ENCODE peak calls at places on chromosomes 4 and X, in six cellular contexts. E is mesendoderm, C is H9, Z is IMR-90, A is H1, G is mesenchymal stem cell. X is an unnamed sample.

GRCh38 chr4:111639120-111639519 is 506.1 kb upstream of the FAM241A start:
- DNase-seq in E (no peak), C (no peak), Z (peak; percentile 70), A (no peak), G (peak; percentile 81), X (no peak)

GRCh38 chrX:34586936-34587335 is 70.1 kb downstream of the TMEM47 start:
- DNase-seq in E (no peak), C (no peak), Z (no peak), A (no peak), G (no peak), X (no peak)

GRCh38 chrX:150198776-150199175 is 164.3 kb upstream of the MAMLD1 start:
- DNase-seq in E (no peak), C (no peak), Z (no peak), A (no peak), G (no peak), X (no peak)

GRCh38 chrX:19673334-19674040 is 158.2 kb upstream of the MAP3K15 start:
- DNase-seq in E (peak; percentile 60), C (no peak), Z (peak; percentile 95), A (no peak), G (peak; percentile 91), X (no peak)

GRCh38 chr4:156977435-156978160 is 6.0 kb upstream of the PDGFC start:
- DNase-seq in E (no peak), C (no peak), Z (peak; percentile 97), A (no peak), G (peak; percentile 79), X (no peak)

GRCh38 chr4:13413719-13414437 is 70.3 kb downstream of the RAB28 start:
- DNase-seq in E (no peak), C (no peak), Z (no peak), A (no peak), G (no peak), X (no peak)

GRCh38 chr4:27381806-27382205 is 521.2 kb downstream of the STIM2 start:
- DNase-seq in E (no peak), C (no peak), Z (no peak), A (no peak), G (no peak), X (no peak)

GRCh38 chr4:63123441-63123840 is 1285.8 kb downstream of the TECRL start:
- DNase-seq in E (no peak), C (no peak), Z (no peak), A (no peak), G (no peak), X (no peak)

GRCh38 chr4:91621446-91621845 is 682.3 kb upstream of the GRID2 start:
- DNase-seq in E (no peak), C (no peak), Z (no peak), A (no peak), G (no peak), X (no peak)

GRCh38 chr4:168398188-168398587 is 79.6 kb upstream of the DDX60 start:
- DNase-seq in E (no peak), C (no peak), Z (no peak), A (no peak), G (no peak), X (no peak)

GRCh38 chr4:180913750-180914149 is 1329.5 kb upstream of the TENM3 start:
- DNase-seq in E (no peak), C (no peak), Z (peak; percentile 72), A (no peak), G (peak; percentile 6), X (peak; percentile 1)

GRCh38 chr4:187993827-187994226 is 1.7 kb upstream of the ZFP42 start:
- DNase-seq in E (peak; percentile 83), C (peak; percentile 72), Z (peak; percentile 16), A (peak; percentile 86), G (peak; percentile 6), X (no peak)

GRCh38 chrX:12137982-12138365 is 299 bp upstream of the FRMPD4 start:
- DNase-seq in E (no peak), C (peak; percentile 31), Z (no peak), A (peak; percentile 50), G (no peak), X (no peak)

GRCh38 chrX:19198448-19198847 is 76.2 kb upstream of the ADGRG2 start:
- DNase-seq in E (no peak), C (no peak), Z (no peak), A (no peak), G (no peak), X (no peak)

GRCh38 chrX:16445166-16445752 is 204.7 kb upstream of the S100G start:
- DNase-seq in E (peak; percentile 56), C (peak; percentile 64), Z (peak; percentile 47), A (no peak), G (peak; percentile 19), X (peak; percentile 12)

GRCh38 chrX:155028749-155029360 is 2.2 kb downstream of the FUNDC2 start:
- DNase-seq in E (peak; percentile 17), C (no peak), Z (peak; percentile 39), A (no peak), G (peak; percentile 73), X (no peak)

GRCh38 chr4:25032126-25032525 is 1.4 kb upstream of the LGI2 start:
- DNase-seq in E (no peak), C (no peak), Z (peak; percentile 5), A (no peak), G (no peak), X (no peak)

GRCh38 chr4:25030283-25031076 is at the start of gene LGI2:
- DNase-seq in E (no peak), C (peak; percentile 38), Z (no peak), A (peak; percentile 64), G (no peak), X (peak; percentile 33)

GRCh38 chr4:25029479-25030282 is 1.1 kb downstream of the LGI2 start:
- DNase-seq in E (no peak), C (peak; percentile 45), Z (no peak), A (peak; percentile 50), G (no peak), X (no peak)

GRCh38 chr4:25031077-25031606 is 396 bp upstream of the LGI2 start:
- DNase-seq in E (peak; percentile 43), C (peak; percentile 54), Z (no peak), A (peak; percentile 78), G (peak; percentile 34), X (peak; percentile 26)
- H2BK15ac ChIP-seq in E (no peak overlapping the region), C (no peak overlapping the region), Z (no peak overlapping the region), A (no peak overlapping the region), G (no peak overlapping the region), X (peak overlapping the region; percentile 50)

DNA sequence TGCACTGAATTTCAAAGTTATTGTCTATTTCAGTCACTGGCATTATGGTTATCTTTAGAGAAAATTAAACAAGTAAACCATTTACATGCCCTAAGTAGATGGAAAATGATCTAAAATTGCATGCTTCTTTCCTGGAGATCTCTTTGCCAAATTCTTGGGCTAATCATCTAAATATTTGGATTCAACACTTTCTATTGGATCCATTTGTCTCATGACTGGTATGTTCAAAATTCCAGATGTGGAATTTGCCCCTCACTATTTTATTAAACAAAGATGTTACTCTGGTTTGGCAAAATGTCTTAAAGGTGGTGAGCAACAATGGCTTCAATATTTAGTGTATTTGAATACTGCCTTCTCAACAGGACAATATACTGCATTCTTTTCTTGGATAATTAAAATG is 147.5 kb upstream of the CASK start:
- DNase-seq in E (no peak), C (no peak), Z (no peak), A (no peak), G (no peak), X (no peak)
- H2BK15ac ChIP-seq in E (no peak overlapping the region), C (no peak overlapping the region), Z (no peak overlapping the region), A (no peak overlapping the region), G (no peak overlapping the region), X (no peak overlapping the region)

GRCh38 chrX:133989491-133989890 is 4.1 kb upstream of the GPC3 start:
- DNase-seq in E (no peak), C (no peak), Z (no peak), A (no peak), G (no peak), X (no peak)
- H2BK15ac ChIP-seq in E (no peak overlapping the region), C (no peak overlapping the region), Z (no peak overlapping the region), A (no peak overlapping the region), G (no peak overlapping the region), X (no peak overlapping the region)

GRCh38 chr4:134072137-134072536 is 129.5 kb downstream of the PABPC4L start:
- DNase-seq in E (no peak), C (no peak), Z (no peak), A (no peak), G (no peak), X (no peak)

DNA sequence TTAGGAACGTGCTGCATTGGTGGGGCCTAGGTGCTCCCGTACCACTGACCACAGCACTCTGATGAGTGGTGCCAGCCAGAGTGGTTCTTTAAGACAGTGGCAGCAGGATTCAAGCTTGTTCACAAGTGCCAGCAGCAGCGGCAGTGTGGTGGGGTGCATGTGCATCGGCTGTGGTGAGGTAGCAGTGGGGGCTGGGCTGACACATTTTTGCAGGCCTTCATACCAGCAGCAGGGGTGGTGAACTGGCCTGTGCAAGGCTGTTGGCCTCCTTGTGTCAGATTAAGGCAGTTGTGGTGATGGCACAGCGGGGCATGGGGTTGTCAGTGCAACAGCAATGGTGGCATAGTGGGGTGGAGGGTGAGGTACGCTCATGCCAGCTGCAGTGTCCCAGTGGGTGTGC is 131.4 kb downstream of the PABPC4L start:
- DNase-seq in E (no peak), C (no peak), Z (no peak), A (no peak), G (no peak), X (no peak)
- H2BK15ac ChIP-seq in E (no peak overlapping the region), C (no peak overlapping the region), Z (no peak overlapping the region), A (no peak overlapping the region), G (no peak overlapping the region), X (no peak overlapping the region)

GRCh38 chr4:125181804-125182203 is 133.0 kb upstream of the FAT4 start:
- DNase-seq in E (no peak), C (no peak), Z (no peak), A (no peak), G (no peak), X (no peak)

GRCh38 chr4:125191252-125191651 is 123.5 kb upstream of the FAT4 start:
- DNase-seq in E (no peak), C (no peak), Z (peak; percentile 93), A (no peak), G (no peak), X (no peak)

GRCh38 chr4:125187221-125187620 is 127.5 kb upstream of the FAT4 start:
- DNase-seq in E (no peak), C (no peak), Z (peak; percentile 75), A (no peak), G (peak; percentile 44), X (no peak)

GRCh38 chr4:125187621-125188176 is 127.1 kb upstream of the FAT4 start:
- DNase-seq in E (no peak), C (no peak), Z (peak; percentile 0), A (no peak), G (peak; percentile 19), X (no peak)
- H2BK15ac ChIP-seq in E (no peak overlapping the region), C (no peak overlapping the region), Z (no peak overlapping the region), A (no peak overlapping the region), G (no peak overlapping the region), X (no peak overlapping the region)

X was measured in neuronal stem cell.